ENCODE peak calls at places on chromosomes 4 and X, in six cellular contexts. J, M, Y, I, H and U are unnamed samples.

GRCh38 chr4:129455462-129455861 is 359.5 kb downstream of the C4orf33 start:
- DNase-seq in M (no peak), Y (no peak), H (no peak), I (no peak), J (no peak), U (no peak)

GRCh38 chrX:122094611-122095010 is 1047.2 kb downstream of the GLUD2 start:
- DNase-seq in H (no peak), M (no peak), J (no peak), I (no peak), Y (no peak), U (no peak)

GRCh38 chr4:41281038-41281634 is 24.4 kb downstream of the UCHL1 start:
- DNase-seq in I (peak; percentile 43), H (peak; percentile 39), M (no peak), Y (peak; percentile 8), J (no peak), U (peak; percentile 26)

GRCh38 chr4:69470561-69470960 is 25.1 kb downstream of the UGT2B4 start:
- DNase-seq in M (no peak), I (no peak), Y (no peak), J (no peak), H (no peak), U (no peak)

GRCh38 chrX:16208601-16209000 is 41.3 kb downstream of the MAGEB17 start:
- DNase-seq in I (no peak), M (no peak), J (no peak), H (no peak), Y (no peak), U (no peak)

GRCh38 chrX:149504915-149505651 is at the start of gene IDS:
- DNase-seq in Y (peak; percentile 66), J (peak; percentile 87), I (peak; percentile 86), M (peak; percentile 94), H (peak; percentile 89), U (peak; percentile 70)

GRCh38 chrX:72620550-72621145 is 48.0 kb upstream of the HDAC8 start:
- DNase-seq in H (peak; percentile 72), I (peak; percentile 67), J (peak; percentile 11), M (peak; percentile 23), Y (peak; percentile 61), U (no peak)

GRCh38 chr4:179163147-179163546 is 1720.9 kb upstream of the AGA start:
- DNase-seq in H (no peak), M (no peak), J (no peak), I (no peak), Y (no peak), U (no peak)

GRCh38 chrX:31178769-31179125 is 106.9 kb upstream of the FTHL17 start:
- DNase-seq in Y (no peak), J (no peak), I (no peak), M (no peak), H (no peak), U (no peak)

GRCh38 chr4:128653514-128654420 is 155.7 kb upstream of the JADE1 start:
- DNase-seq in I (no peak), H (peak; percentile 83), J (no peak), M (no peak), Y (no peak), U (no peak)

GRCh38 chr4:156252300-156253016 is 298.8 kb upstream of the CTSO start:
- DNase-seq in H (no peak), J (no peak), M (no peak), Y (no peak), I (no peak), U (no peak)

GRCh38 chr4:83358410-83358809 is 23.8 kb upstream of the HPSE start:
- DNase-seq in M (no peak), Y (no peak), J (no peak), I (peak; percentile 51), H (no peak), U (no peak)

GRCh38 chr4:102824398-102824797 is 3.0 kb downstream of the UBE2D3 start:
- DNase-seq in H (no peak), M (no peak), I (no peak), J (no peak), Y (no peak), U (no peak)

GRCh38 chrX:1925053-1925481 is 310.2 kb downstream of the ASMT start:
- DNase-seq in H (no peak), M (no peak), J (no peak), I (no peak), Y (no peak), U (no peak)

GRCh38 chr4:122689972-122690371 is 42.5 kb upstream of the BBS12 start:
- DNase-seq in M (no peak), I (no peak), J (no peak), Y (no peak), H (no peak), U (no peak)

GRCh38 chrX:74147439-74147838 is 156.5 kb upstream of the ZCCHC13 start:
- DNase-seq in I (no peak), Y (no peak), J (no peak), H (no peak), M (no peak), U (no peak)

DNA sequence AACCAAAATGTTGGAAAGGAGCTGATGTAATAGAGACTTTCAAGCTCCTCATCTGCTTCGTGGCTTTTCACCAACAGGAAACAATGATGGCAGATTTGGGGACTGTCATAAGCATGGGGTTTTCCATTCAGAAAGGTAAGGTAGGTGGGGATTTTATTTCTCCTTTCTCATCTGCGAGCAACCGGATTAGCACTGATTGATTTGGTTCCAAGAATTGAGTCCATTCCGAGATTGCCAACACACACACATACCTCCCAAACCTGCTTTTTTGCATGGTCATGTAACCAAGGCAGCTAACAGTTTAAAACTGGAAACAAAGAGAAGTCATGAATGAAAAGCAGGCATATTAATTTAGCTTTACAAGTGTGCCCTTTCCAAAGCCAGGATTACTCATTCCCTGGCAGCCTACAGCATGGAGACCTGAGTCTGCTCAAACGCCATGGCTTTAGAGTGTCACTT is 63.0 kb upstream of the LNX1 start:
- DNase-seq in I (no peak), J (no peak), H (peak; percentile 57), Y (peak; percentile 36), M (no peak), U (no peak)
- H3K27ac ChIP-seq in I (no peak overlapping the region), J (no peak overlapping the region), H (peak overlapping the region; percentile 85), Y (no peak overlapping the region), M (peak overlapping the region; percentile 8), U (no peak overlapping the region)

DNA sequence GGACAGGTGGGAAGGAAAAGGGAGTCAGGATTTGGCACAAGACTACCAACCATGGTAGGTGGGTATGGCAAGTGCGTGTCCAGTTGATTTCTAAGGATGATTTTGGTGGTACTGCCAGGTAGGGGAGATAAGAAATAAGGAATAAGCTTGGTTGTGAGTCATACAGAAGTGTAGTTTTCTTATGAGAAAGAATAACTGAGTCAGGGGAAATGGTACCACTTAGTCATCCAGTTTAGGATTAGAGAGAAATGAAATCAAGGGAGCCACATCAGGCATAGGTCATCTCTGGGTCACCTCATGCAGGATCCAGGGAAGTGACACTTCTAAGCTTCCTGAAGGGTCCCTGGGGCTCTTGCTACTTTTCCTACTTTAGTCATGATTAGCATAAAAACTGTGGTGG is 107.1 kb upstream of the C1GALT1C1 start:
- DNase-seq in I (no peak), Y (no peak), M (no peak), H (no peak), J (no peak), U (no peak)
- H3K4me1 ChIP-seq in I (peaks cover 14% of the 10 kb centered on the region), Y (no peaks in the 10 kb centered on the region), M (no peaks in the 10 kb centered on the region), H (no peaks in the 10 kb centered on the region), J (no peaks in the 10 kb centered on the region), U (no peaks in the 10 kb centered on the region)

GRCh38 chr4:148161601-148162000 is 280.6 kb downstream of the NR3C2 start:
- DNase-seq in H (no peak), I (no peak), J (no peak), M (no peak), Y (no peak), U (no peak)

GRCh38 chr4:148163011-148163410 is 279.2 kb downstream of the NR3C2 start:
- DNase-seq in M (no peak), I (no peak), H (no peak), Y (no peak), J (no peak), U (no peak)

GRCh38 chr4:148164529-148164928 is 277.7 kb downstream of the NR3C2 start:
- DNase-seq in I (no peak), M (no peak), J (no peak), Y (no peak), H (no peak), U (no peak)

GRCh38 chr4:148166132-148166531 is 276.1 kb downstream of the NR3C2 start:
- DNase-seq in I (no peak), J (no peak), Y (no peak), M (no peak), H (no peak), U (no peak)

DNA sequence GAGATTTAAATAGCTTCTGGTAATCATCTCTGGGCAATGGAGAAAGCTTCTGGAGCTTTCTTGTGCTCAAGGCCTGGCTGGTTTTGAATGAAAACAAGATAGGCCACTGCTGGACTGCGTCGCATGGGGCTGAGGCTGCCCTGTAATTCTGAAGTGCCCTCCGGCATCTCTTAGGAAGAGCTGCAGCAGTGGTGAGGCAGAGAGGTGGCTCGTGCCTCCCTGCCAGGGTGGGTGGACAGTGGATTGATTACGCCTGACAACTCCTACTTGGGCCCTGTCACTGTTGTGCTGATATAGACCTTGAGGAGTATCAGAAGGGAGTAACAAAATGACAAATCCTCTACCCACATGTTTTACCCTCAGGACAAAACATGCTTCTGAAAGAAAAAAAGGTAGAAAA is 279.7 kb downstream of the NR3C2 start:
- DNase-seq in Y (no peak), J (no peak), H (no peak), I (no peak), M (no peak), U (no peak)
- H3K27ac ChIP-seq in Y (no peak overlapping the region), J (no peak overlapping the region), H (no peak overlapping the region), I (no peak overlapping the region), M (no peak overlapping the region), U (no peak overlapping the region)

GRCh38 chr4:1179976-1180375 is 7.6 kb upstream of the SPON2 start:
- DNase-seq in I (no peak), J (no peak), M (no peak), H (no peak), Y (no peak), U (no peak)

GRCh38 chr4:1176398-1177273 is 4.3 kb upstream of the SPON2 start:
- DNase-seq in I (no peak), M (no peak), Y (no peak), J (no peak), H (no peak), U (no peak)

GRCh38 chr4:1177274-1178141 is 5.1 kb upstream of the SPON2 start:
- DNase-seq in Y (no peak), M (no peak), I (no peak), H (no peak), J (peak; percentile 58), U (no peak)

GRCh38 chr4:1179089-1179441 is 6.7 kb upstream of the SPON2 start:
- DNase-seq in I (no peak), J (no peak), H (no peak), M (no peak), Y (no peak), U (no peak)

DNA sequence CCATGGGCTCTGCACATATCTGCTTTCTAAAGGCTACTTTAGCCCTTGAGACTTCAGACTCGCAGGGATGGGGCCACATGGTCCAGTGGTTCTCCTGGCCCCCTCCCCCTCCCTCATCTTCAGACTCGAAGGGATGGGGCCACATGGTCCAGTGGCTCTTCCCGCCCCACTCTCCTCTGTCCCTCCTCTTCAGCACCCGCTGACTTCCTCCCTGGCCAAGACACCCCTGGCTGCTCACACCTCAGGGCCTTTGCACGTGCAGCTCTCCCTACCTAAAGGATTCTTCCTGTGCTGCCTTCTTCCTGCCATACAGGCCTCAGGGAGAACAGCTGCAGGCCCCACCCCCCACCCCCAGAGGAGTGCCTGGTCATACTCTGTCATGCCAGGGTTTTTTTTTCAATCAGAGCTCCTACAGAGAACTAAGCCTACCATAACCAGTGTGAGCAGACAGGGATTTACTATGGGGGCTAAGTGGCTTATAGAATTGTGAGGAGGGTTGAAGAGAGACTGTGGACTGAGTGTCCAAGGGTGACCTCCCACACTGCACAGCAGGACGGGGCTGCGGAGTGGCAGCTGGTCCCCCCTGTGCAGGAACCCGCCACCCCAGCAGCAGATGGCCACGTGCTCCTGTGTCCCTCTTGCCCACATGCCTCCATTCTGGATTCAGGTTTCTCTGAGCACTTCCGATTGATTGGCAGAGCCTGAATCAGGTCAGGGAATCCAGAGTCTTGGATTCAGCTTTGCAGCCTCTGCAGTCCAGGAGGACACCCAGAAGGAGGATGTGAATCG is 6.1 kb upstream of the SPON2 start:
- DNase-seq in M (no peak), J (no peak), I (no peak), Y (no peak), H (no peak), U (no peak)
- H3K4me1 ChIP-seq in M (no peaks in the 10 kb centered on the region), J (peaks cover 12% of the 10 kb centered on the region), I (no peaks in the 10 kb centered on the region), Y (no peaks in the 10 kb centered on the region), H (peaks cover 7% of the 10 kb centered on the region), U (no peaks in the 10 kb centered on the region)